ENCODE peak calls at places on chromosomes 13 and 19, in five cellular contexts. U is lower lobe of right lung, O is neural progenitor cell, M is aorta, G is IMR-90. I is an unnamed sample. For H3K4me1, the result is how much of the 10 kb centered on the place peaks cover.

GRCh38 chr13:94327318-94327717 is 152.2 kb downstream of the DCT start:
- DNase-seq in G (no peak), U (no peak), O (no peak), M (no peak), I (peak)

GRCh38 chr13:51518847-51519246 is 65.4 kb upstream of the WDFY2 start:
- DNase-seq in G (peak), U (no peak), O (no peak), M (no peak), I (no peak)

GRCh38 chr13:38394777-38395504 is 45.3 kb downstream of the UFM1 start:
- DNase-seq in M (no peak), G (no peak), O (no peak), U (no peak), I (no peak)

GRCh38 chr19:5479958-5480357 is 24.7 kb downstream of the ZNRF4 start:
- DNase-seq in O (no peak), M (no peak), G (no peak), U (no peak), I (no peak)

GRCh38 chr19:8028951-8029491 is 23.5 kb upstream of the CCL25 start:
- DNase-seq in M (no peak), G (peak), U (no peak), O (peak), I (no peak)

GRCh38 chr13:23558675-23559536 is 11.3 kb upstream of the TNFRSF19 start:
- DNase-seq in M (no peak), G (peak), O (no peak), U (peak), I (no peak)

GRCh38 chr19:15595069-15595468 is 19.9 kb upstream of the CYP4F8 start:
- DNase-seq in O (no peak), M (no peak), G (no peak), U (no peak), I (no peak)

GRCh38 chr19:246551-246950 is 44.7 kb downstream of the PLPP2 start:
- DNase-seq in U (peak), M (peak), G (no peak), O (no peak), I (peak)

GRCh38 chr13:98722958-98723357 is 29.5 kb downstream of the SLC15A1 start:
- DNase-seq in G (no peak), O (no peak), M (no peak), U (no peak), I (no peak)

GRCh38 chr19:14073925-14074838 is 1.6 kb downstream of the MISP3 start:
- DNase-seq in M (no peak), O (no peak), U (no peak), G (peak), I (no peak)

GRCh38 chr13:33918199-33918932 is 100.4 kb downstream of the RFC3 start:
- DNase-seq in U (no peak), O (peak), M (no peak), G (peak), I (no peak)

GRCh38 chr19:29630661-29631060 is 24.6 kb downstream of the POP4 start:
- DNase-seq in G (no peak), U (no peak), O (no peak), M (no peak), I (no peak)

GRCh38 chr19:8487137-8487851 is 15.1 kb downstream of the PRAM1 start:
- DNase-seq in G (no peak), M (peak), O (no peak), U (peak), I (peak)

GRCh38 chr13:45446181-45446580 is 18.6 kb upstream of the COG3 start:
- DNase-seq in G (peak), O (no peak), M (no peak), U (no peak), I (no peak)

GRCh38 chr13:96898212-96898611 is 96.1 kb downstream of the OXGR1 start:
- DNase-seq in O (no peak), U (no peak), G (no peak), M (no peak), I (no peak)

GRCh38 chr13:79183231-79183630 is 222.8 kb downstream of the RBM26 start:
- DNase-seq in G (no peak), M (no peak), O (no peak), U (no peak), I (no peak)

GRCh38 chr19:10553943-10554381 is 10.3 kb downstream of the ATG4D start:
- DNase-seq in U (no peak), G (no peak), M (no peak), O (no peak), I (peak)

GRCh38 chr13:59641261-59641660 is 522.5 kb downstream of the DIAPH3 start:
- DNase-seq in O (peak), G (no peak), U (no peak), M (no peak), I (no peak)

GRCh38 chr19:52171321-52172169 is at the start of gene ZNF836:
- DNase-seq in M (peak), U (peak), O (peak), G (peak), I (peak)

GRCh38 chr19:57872450-57872849 is 16.4 kb downstream of the ZNF814 start:
- DNase-seq in M (no peak), O (no peak), U (no peak), G (no peak), I (no peak)

GRCh38 chr19:49065905-49066512 is 1.4 kb upstream of the NTF4 start:
- DNase-seq in G (no peak), M (no peak), O (no peak), U (no peak), I (no peak)

GRCh38 chr19:5352229-5352763 is 11.7 kb upstream of the PTPRS start:
- DNase-seq in M (no peak), O (peak), U (no peak), G (peak), I (no peak)

GRCh38 chr19:8910775-8911414 is 78.7 kb downstream of the MBD3L1 start:
- DNase-seq in U (no peak), M (no peak), O (no peak), G (no peak), I (no peak)

GRCh38 chr13:50731400-50731799 is 112.1 kb downstream of the DLEU7 start:
- DNase-seq in G (peak), U (no peak), O (no peak), M (no peak), I (peak)

GRCh38 chr13:93932901-93933300 is 546.6 kb downstream of the DCT start:
- DNase-seq in O (no peak), U (no peak), G (no peak), M (no peak), I (no peak)

GRCh38 chr19:50718255-50719118 is 1.1 kb downstream of the SHANK1 start:
- DNase-seq in M (no peak), U (no peak), G (no peak), O (peak), I (no peak)

GRCh38 chr19:2043269-2043641 is 7.8 kb downstream of the MKNK2 start:
- DNase-seq in U (peak), G (no peak), M (peak), O (peak), I (no peak)

GRCh38 chr19:2040647-2041435 is 10.2 kb downstream of the MKNK2 start:
- DNase-seq in M (no peak), G (no peak), O (no peak), U (no peak), I (no peak)

GRCh38 chr19:2041436-2041685 is 9.7 kb downstream of the MKNK2 start:
- DNase-seq in U (no peak), G (no peak), M (no peak), O (no peak), I (no peak)

GRCh38 chr19:2042485-2043268 is 8.4 kb downstream of the MKNK2 start:
- DNase-seq in G (no peak), M (peak), U (peak), O (peak), I (no peak)

GRCh38 chr19:2041686-2042484 is 9.2 kb downstream of the MKNK2 start:
- DNase-seq in O (peak), M (peak), U (peak), G (peak), I (peak)
- H3K4me1 ChIP-seq in O (under half), M (under half), U (half or more), G (under half), I (half or more)

GRCh38 chr19:41913476-41914190 is 14.6 kb downstream of the ERFL start:
- DNase-seq in M (no peak), O (no peak), G (no peak), U (no peak), I (no peak)
- H3K4me1 ChIP-seq in M (under half), O (under half), G (under half), U (under half), I (under half)

GRCh38 chr19:39301021-39301420 is 4.8 kb downstream of the IFNL1 start:
- DNase-seq in G (no peak), U (no peak), O (no peak), M (peak), I (no peak)
- H3K4me1 ChIP-seq in G (under half), U (under half), O (under half), M (under half), I (under half)

GRCh38 chr19:36915992-36916830 is at the start of the genes ZNF568 and ZNF829:
- DNase-seq in G (peak), O (peak), M (peak), U (peak), I (peak)

GRCh38 chr19:36916991-36917390 is 859 bp downstream of the ZNF568 start:
- DNase-seq in U (no peak), M (no peak), G (peak), O (peak), I (no peak)

GRCh38 chr19:36918090-36918489 is 2.0 kb downstream of the ZNF568 start:
- DNase-seq in G (no peak), U (no peak), M (no peak), O (no peak), I (no peak)
- H3K4me1 ChIP-seq in G (under half), U (under half), M (under half), O (under half), I (under half)

GRCh38 chr13:114120486-114121430 is 11.7 kb downstream of the RASA3 start:
- DNase-seq in G (no peak), U (no peak), O (no peak), M (no peak), I (no peak)
- H3K4me1 ChIP-seq in G (under half), U (under half), O (under half), M (under half), I (half or more)

GRCh38 chr19:46629546-46630025 is 4.7 kb upstream of the PTGIR start:
- DNase-seq in M (no peak), O (no peak), G (no peak), U (peak), I (no peak)

GRCh38 chr19:46625731-46626130 is 842 bp upstream of the PTGIR start:
- DNase-seq in U (no peak), O (no peak), M (no peak), G (no peak), I (no peak)

GRCh38 chr19:46623915-46624502 is 880 bp downstream of the PTGIR start:
- DNase-seq in O (no peak), G (no peak), M (no peak), U (no peak), I (no peak)

GRCh38 chr19:46624958-46625661 is at the start of gene PTGIR:
- DNase-seq in U (no peak), M (peak), G (peak), O (no peak), I (no peak)

DNA sequence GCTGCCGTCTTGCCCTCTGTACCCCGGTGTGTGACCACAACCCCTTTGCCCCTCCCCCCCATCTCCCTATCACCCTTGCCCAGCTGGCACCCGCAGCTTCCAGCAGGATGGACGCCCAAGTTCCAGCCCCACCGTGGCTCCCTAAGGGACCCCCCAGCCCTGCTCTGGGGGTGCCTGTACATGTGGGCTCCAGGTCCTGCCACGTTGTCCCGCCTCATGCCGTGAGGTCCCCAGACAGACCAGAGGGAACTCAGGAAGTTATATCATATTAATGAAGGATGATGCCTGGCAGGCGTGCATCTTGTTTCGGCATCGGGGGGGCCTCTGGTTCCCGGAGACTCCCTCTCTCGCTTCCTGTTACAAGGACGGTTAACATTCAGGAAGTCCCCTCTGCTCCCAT is 1.6 kb upstream of the PTGIR start:
- DNase-seq in G (no peak), O (no peak), M (no peak), U (no peak), I (no peak)
- H3K4me1 ChIP-seq in G (under half), O (under half), M (under half), U (under half), I (under half)

DNA sequence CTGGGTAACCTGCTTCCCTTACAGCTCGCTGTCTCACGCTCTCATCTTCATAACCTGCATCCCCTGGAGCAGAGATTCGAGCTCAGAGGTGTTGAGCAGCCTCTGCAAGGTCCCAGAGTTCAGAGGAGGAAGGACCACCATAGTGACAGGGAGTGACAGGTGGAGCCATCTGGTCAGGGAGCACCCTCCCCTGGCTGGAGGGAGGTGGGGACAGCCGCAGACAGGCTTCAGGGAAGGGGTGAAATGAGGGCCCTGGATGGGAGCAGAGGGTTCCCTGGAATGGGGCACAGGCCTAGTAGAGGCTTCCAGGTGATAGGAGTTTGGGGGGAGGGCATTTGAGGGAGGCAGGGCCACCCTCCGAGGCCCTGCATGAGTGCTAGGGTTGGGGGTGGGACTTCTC is 82.1 kb downstream of the ZNF429 start:
- DNase-seq in U (no peak), G (no peak), M (no peak), O (no peak), I (no peak)
- H3K4me1 ChIP-seq in U (under half), G (under half), M (under half), O (under half), I (under half)

GRCh38 chr19:19335408-19336158 is 15.0 kb downstream of the MAU2 start:
- DNase-seq in U (no peak), O (no peak), G (no peak), M (no peak), I (no peak)
- H3K4me1 ChIP-seq in U (under half), O (under half), G (under half), M (under half), I (under half)

I was measured in CD4-positive, CD25-positive, alpha-beta regulatory T cell.